ENCODE peak calls at places on chromosome 21, in five cellular contexts. N is GM12878, M is SK-N-SH, W is K562, I is HepG2. X is an unnamed sample.

GRCh38 chr21:26443291-26443690 is 129.8 kb downstream of the CYYR1 start:
- DNase-seq in N (no peak), M (no peak), W (no peak), I (no peak), X (no peak)

GRCh38 chr21:32186843-32187242 is 92.0 kb downstream of the MIS18A start:
- DNase-seq in N (no peak), M (no peak), W (no peak), I (no peak), X (no peak)

GRCh38 chr21:17828223-17828622 is 9.1 kb upstream of the C21orf91 start:
- DNase-seq in N (no peak), M (no peak), W (no peak), I (no peak), X (no peak)

GRCh38 chr21:38520511-38520910 is 22.2 kb upstream of the ERG start:
- DNase-seq in N (no peak), M (no peak), W (no peak), I (no peak), X (no peak)

GRCh38 chr21:33866851-33867250 is 48.8 kb downstream of the ATP5PO start:
- DNase-seq in N (no peak), M (no peak), W (no peak), I (no peak), X (no peak)

GRCh38 chr21:32278518-32279376 is at the start of gene MIS18A:
- DNase-seq in N (peak), M (peak), W (peak), I (peak), X (peak)

GRCh38 chr21:35007348-35007747 is 41.8 kb downstream of the RUNX1 start:
- DNase-seq in N (no peak), M (no peak), W (no peak), I (no peak), X (no peak)

GRCh38 chr21:27134513-27134912 is 167.6 kb upstream of the ADAMTS5 start:
- DNase-seq in N (no peak), M (peak), W (no peak), I (no peak), X (no peak)

DNA sequence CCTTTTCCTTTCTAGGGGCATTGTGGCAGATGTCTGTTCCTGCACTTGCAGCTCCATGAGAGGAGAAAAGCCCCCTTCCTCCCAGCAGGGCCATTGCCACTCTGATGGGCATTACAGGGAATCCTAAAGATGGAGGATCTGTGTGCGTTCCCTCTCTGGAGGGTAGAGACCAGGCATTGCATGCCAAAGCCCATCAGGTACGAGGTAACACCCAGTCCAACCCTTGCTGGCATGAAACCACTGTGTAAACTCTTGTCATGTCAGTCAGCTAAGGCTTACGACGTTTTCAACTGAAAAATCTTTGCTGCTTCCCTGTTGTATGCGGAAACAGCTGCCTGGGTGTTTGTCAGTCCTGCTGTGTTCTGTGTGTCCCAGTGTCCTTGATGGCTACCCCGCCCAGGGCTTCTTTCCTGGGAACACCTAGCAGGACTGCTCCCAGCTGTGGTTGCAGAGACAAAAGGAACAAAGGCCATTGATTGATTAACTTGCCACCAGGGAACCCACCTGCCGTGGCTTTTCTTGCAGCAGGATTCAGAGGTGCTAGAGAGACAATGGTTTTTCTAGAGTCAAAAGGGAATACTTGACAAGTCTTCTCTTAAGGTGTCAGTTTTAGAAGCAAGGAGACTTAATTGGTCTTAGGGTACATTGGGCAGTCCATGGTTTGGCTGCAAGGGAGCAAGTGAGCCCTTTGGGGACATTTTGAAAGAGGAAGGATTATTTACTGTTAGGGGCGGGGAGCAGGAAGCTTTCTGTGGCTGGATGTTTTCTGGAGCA is 24.6 kb downstream of the B3GALT5 start:
- DNase-seq in N (no peak), M (no peak), W (no peak), I (no peak), X (no peak)
- TF ChIP-seq ZBTB33 in N (no peak), M (no peak), W (no peak), I (no peak), X (no peak)

DNA sequence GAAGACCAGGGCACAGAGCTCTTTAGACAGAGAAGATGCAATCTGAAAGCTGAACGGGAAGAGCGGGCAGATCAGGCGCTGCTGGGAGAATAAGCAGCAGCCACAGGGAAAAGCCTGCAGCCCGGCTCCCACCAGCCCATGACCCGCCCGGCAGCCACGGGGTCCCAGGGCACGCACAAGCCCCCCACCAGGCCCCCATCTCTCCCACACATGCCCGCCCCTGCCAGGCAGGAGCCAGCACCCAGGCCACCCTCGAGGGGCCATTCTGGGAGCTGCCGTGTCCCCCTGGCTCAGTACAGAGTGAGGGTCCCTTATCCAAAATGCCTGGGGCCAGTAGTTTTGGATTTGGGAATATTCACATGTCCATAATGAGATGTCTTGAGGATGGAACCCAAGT is 16.3 kb downstream of the SLC19A1 start:
- DNase-seq in N (no peak), M (no peak), W (no peak), I (no peak), X (no peak)
- TF ChIP-seq RAD21 in N (no peak), M (no peak), W (no peak), I (no peak), X (no peak)

GRCh38 chr21:36994501-36995189 is 11.9 kb upstream of the RIPPLY3 start:
- DNase-seq in N (no peak), M (no peak), W (no peak), I (no peak), X (no peak)
- TF ChIP-seq ZBTB33 in N (peak), M (no peak), W (peak), I (no peak), X (no peak)

GRCh38 chr21:41778974-41779600 is 12.2 kb upstream of the RIPK4 start:
- DNase-seq in N (no peak), M (no peak), W (peak), I (peak), X (no peak)

GRCh38 chr21:41776778-41777177 is 9.9 kb upstream of the RIPK4 start:
- DNase-seq in N (no peak), M (no peak), W (no peak), I (no peak), X (no peak)

GRCh38 chr21:41780337-41781046 is 13.6 kb upstream of the RIPK4 start:
- DNase-seq in N (no peak), M (no peak), W (no peak), I (no peak), X (no peak)

GRCh38 chr21:41779659-41780058 is 12.8 kb upstream of the RIPK4 start:
- DNase-seq in N (no peak), M (no peak), W (no peak), I (no peak), X (no peak)

GRCh38 chr21:41777934-41778815 is 11.3 kb upstream of the RIPK4 start:
- DNase-seq in N (no peak), M (peak), W (peak), I (peak), X (peak)
- TF ChIP-seq RAD21 in N (peak), M (peak), W (peak), I (peak), X (peak)

GRCh38 chr21:44845418-44846200 is 27.7 kb upstream of the SUMO3 start:
- DNase-seq in N (no peak), M (peak), W (peak), I (peak), X (no peak)

GRCh38 chr21:44846201-44846484 is 27.3 kb downstream of the PTTG1IP start:
- DNase-seq in N (no peak), M (no peak), W (no peak), I (no peak), X (no peak)

GRCh38 chr21:44847261-44848056 is 26.0 kb downstream of the PTTG1IP start:
- DNase-seq in N (no peak), M (no peak), W (no peak), I (no peak), X (no peak)

GRCh38 chr21:44848821-44849521 is 24.5 kb downstream of the PTTG1IP start:
- DNase-seq in N (no peak), M (no peak), W (no peak), I (no peak), X (no peak)

GRCh38 chr21:44846485-44847260 is 26.8 kb downstream of the PTTG1IP start:
- DNase-seq in N (no peak), M (peak), W (no peak), I (peak), X (no peak)
- TF ChIP-seq ZBTB33 in N (no peak), M (no peak), W (no peak), I (no peak), X (no peak)

GRCh38 chr21:29299046-29299905 is 554 bp downstream of the BACH1 start:
- DNase-seq in N (no peak), M (no peak), W (peak), I (peak), X (no peak)
- TF ChIP-seq RAD21 in N (no peak), M (no peak), W (no peak), I (peak), X (no peak)

GRCh38 chr21:44370771-44371410 is 17.5 kb downstream of the TRPM2 start:
- DNase-seq in N (no peak), M (peak), W (no peak), I (no peak), X (no peak)
- TF ChIP-seq ZBTB33 in N (no peak), M (no peak), W (no peak), I (peak), X (no peak)

GRCh38 chr21:37181059-37181458 is 86.1 kb downstream of the VPS26C start:
- DNase-seq in N (no peak), M (no peak), W (no peak), I (no peak), X (no peak)

GRCh38 chr21:37172646-37173045 is 94.5 kb downstream of the VPS26C start:
- DNase-seq in N (no peak), M (no peak), W (no peak), I (no peak), X (no peak)

GRCh38 chr21:37182222-37182621 is 84.9 kb downstream of the VPS26C start:
- DNase-seq in N (no peak), M (no peak), W (no peak), I (no peak), X (no peak)

GRCh38 chr21:37176716-37177115 is 90.4 kb downstream of the VPS26C start:
- DNase-seq in N (no peak), M (no peak), W (no peak), I (no peak), X (no peak)
- TF ChIP-seq RAD21 in N (no peak), M (no peak), W (no peak), I (no peak), X (no peak)

DNA sequence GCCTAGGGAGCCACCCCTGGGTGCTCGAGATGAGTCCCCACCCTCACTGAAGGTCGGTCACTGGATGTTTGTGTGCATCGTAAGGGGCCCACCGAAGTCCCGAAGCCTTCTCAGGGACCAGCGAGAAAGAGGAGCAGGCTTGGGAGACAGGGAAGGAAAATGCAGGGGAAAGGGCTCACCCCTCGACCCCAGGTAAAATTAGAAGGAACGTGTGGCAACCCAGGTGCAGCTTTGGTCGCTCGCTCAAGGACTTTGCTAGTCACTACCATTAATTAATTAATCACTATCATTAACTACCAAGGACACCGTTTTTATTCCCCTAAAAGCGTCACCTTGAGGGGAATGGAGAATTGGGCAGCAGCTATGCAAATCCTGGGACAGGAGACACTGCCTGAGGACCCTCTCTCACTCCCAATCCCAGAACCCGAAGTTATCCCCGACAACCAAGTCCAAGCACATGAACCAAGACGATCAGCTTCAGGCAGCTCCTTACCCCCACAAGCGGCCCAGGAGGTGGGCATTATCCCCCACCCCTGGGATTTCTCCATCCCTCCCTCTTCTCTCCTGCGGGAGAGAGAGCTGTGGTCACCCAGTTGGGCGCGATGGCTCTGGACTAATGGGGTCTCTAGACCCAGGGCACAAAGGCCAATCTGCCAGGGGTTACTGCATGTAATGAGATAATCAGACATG is 4.2 kb upstream of the SIM2 start:
- DNase-seq in N (no peak), M (peak), W (no peak), I (no peak), X (no peak)
- TF ChIP-seq ZBTB33 in N (no peak), M (no peak), W (no peak), I (no peak), X (no peak)

DNA sequence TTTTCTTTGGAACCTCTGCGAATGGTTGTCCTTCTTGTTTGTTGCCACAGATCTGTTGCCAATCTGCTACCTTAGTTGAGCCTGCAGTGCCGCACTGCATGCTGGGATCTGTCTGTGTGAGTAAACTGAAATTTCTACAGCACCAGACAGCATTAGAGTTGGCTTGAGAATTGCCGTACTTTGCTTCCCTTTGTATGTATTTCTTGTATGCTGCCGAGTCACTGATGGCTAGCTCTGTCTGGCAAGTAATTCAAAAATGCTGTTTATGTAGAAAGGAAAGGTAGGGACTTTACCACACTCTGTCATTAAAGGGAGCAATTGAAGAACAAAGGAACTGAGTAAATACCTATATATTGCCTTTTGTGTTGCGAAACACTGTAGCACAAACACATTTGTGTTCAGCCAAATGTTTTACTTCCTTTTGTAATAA is 857.4 kb downstream of the USP25 start:
- DNase-seq in N (no peak), M (peak), W (no peak), I (peak), X (no peak)
- TF ChIP-seq RAD21 in N (no peak), M (no peak), W (no peak), I (no peak), X (no peak)